ENCODE peak calls at places on chromosomes 11 and 22, in eight cellular contexts. One of them, this sample, is unnamed.

GRCh38 chr22:39349967-39350802 is at the start of gene SYNGR1:
- DNase-seq in stimulated activated CD8-positive, alpha-beta memory T cell treated with anti-CD3 and anti-CD28 coated beads, Interleukin-4, amount 100 ng/mL, for 1 hour: no peak
- DNase-seq in activated T-cell treated with anti-CD3 and anti-CD28 coated beads for 24 hours: no peak
- DNase-seq in hippocampal formation: no peak
- DNase-seq in activated CD8-positive, alpha-beta memory T cell treated with anti-CD3 and anti-CD28 coated beads for 1 hour: no peak
- DNase-seq in fibroblast of pulmonary artery: no peak
- DNase-seq in anterior cingulate cortex: no peak
- DNase-seq in A549: no peak
- DNase-seq in this sample: no peak

GRCh38 chr22:35582861-35583670 is 34.1 kb downstream of the MB start:
- DNase-seq in fibroblast of pulmonary artery: peak
- DNase-seq in activated T-cell treated with anti-CD3 and anti-CD28 coated beads for 24 hours: peak
- DNase-seq in A549: peak
- DNase-seq in hippocampal formation: peak
- DNase-seq in activated CD8-positive, alpha-beta memory T cell treated with anti-CD3 and anti-CD28 coated beads for 1 hour: no peak
- DNase-seq in anterior cingulate cortex: peak
- DNase-seq in stimulated activated CD8-positive, alpha-beta memory T cell treated with anti-CD3 and anti-CD28 coated beads, Interleukin-4, amount 100 ng/mL, for 1 hour: peak
- DNase-seq in this sample: peak

GRCh38 chr22:24033731-24034130 is 22.6 kb downstream of the CABIN1 start:
- DNase-seq in activated T-cell treated with anti-CD3 and anti-CD28 coated beads for 24 hours: no peak
- DNase-seq in activated CD8-positive, alpha-beta memory T cell treated with anti-CD3 and anti-CD28 coated beads for 1 hour: no peak
- DNase-seq in stimulated activated CD8-positive, alpha-beta memory T cell treated with anti-CD3 and anti-CD28 coated beads, Interleukin-4, amount 100 ng/mL, for 1 hour: no peak
- DNase-seq in fibroblast of pulmonary artery: no peak
- DNase-seq in A549: no peak
- DNase-seq in anterior cingulate cortex: no peak
- DNase-seq in hippocampal formation: no peak
- DNase-seq in this sample: no peak

GRCh38 chr11:9615031-9615451 is 41.6 kb downstream of the WEE1 start:
- DNase-seq in activated CD8-positive, alpha-beta memory T cell treated with anti-CD3 and anti-CD28 coated beads for 1 hour: no peak
- DNase-seq in A549: no peak
- DNase-seq in activated T-cell treated with anti-CD3 and anti-CD28 coated beads for 24 hours: no peak
- DNase-seq in anterior cingulate cortex: no peak
- DNase-seq in fibroblast of pulmonary artery: no peak
- DNase-seq in hippocampal formation: no peak
- DNase-seq in stimulated activated CD8-positive, alpha-beta memory T cell treated with anti-CD3 and anti-CD28 coated beads, Interleukin-4, amount 100 ng/mL, for 1 hour: no peak
- DNase-seq in this sample: no peak

GRCh38 chr22:22855617-22856308 is 31.9 kb upstream of the IGLL5 start:
- DNase-seq in activated T-cell treated with anti-CD3 and anti-CD28 coated beads for 24 hours: peak
- DNase-seq in A549: no peak
- DNase-seq in hippocampal formation: no peak
- DNase-seq in fibroblast of pulmonary artery: peak
- DNase-seq in activated CD8-positive, alpha-beta memory T cell treated with anti-CD3 and anti-CD28 coated beads for 1 hour: no peak
- DNase-seq in anterior cingulate cortex: no peak
- DNase-seq in stimulated activated CD8-positive, alpha-beta memory T cell treated with anti-CD3 and anti-CD28 coated beads, Interleukin-4, amount 100 ng/mL, for 1 hour: no peak
- DNase-seq in this sample: no peak

GRCh38 chr11:59981106-59981770 is 17.4 kb downstream of the OOSP4A start:
- DNase-seq in anterior cingulate cortex: no peak
- DNase-seq in hippocampal formation: no peak
- DNase-seq in activated T-cell treated with anti-CD3 and anti-CD28 coated beads for 24 hours: no peak
- DNase-seq in A549: no peak
- DNase-seq in fibroblast of pulmonary artery: no peak
- DNase-seq in activated CD8-positive, alpha-beta memory T cell treated with anti-CD3 and anti-CD28 coated beads for 1 hour: no peak
- DNase-seq in stimulated activated CD8-positive, alpha-beta memory T cell treated with anti-CD3 and anti-CD28 coated beads, Interleukin-4, amount 100 ng/mL, for 1 hour: no peak
- DNase-seq in this sample: no peak

GRCh38 chr22:37781434-37782059 is 26.2 kb upstream of the GCAT start:
- DNase-seq in activated T-cell treated with anti-CD3 and anti-CD28 coated beads for 24 hours: no peak
- DNase-seq in hippocampal formation: no peak
- DNase-seq in fibroblast of pulmonary artery: no peak
- DNase-seq in stimulated activated CD8-positive, alpha-beta memory T cell treated with anti-CD3 and anti-CD28 coated beads, Interleukin-4, amount 100 ng/mL, for 1 hour: no peak
- DNase-seq in activated CD8-positive, alpha-beta memory T cell treated with anti-CD3 and anti-CD28 coated beads for 1 hour: no peak
- DNase-seq in anterior cingulate cortex: no peak
- DNase-seq in A549: peak
- DNase-seq in this sample: no peak

GRCh38 chr22:43996170-43996980 is 27.7 kb upstream of the PARVB start:
- DNase-seq in fibroblast of pulmonary artery: no peak
- DNase-seq in stimulated activated CD8-positive, alpha-beta memory T cell treated with anti-CD3 and anti-CD28 coated beads, Interleukin-4, amount 100 ng/mL, for 1 hour: peak
- DNase-seq in activated T-cell treated with anti-CD3 and anti-CD28 coated beads for 24 hours: peak
- DNase-seq in activated CD8-positive, alpha-beta memory T cell treated with anti-CD3 and anti-CD28 coated beads for 1 hour: peak
- DNase-seq in A549: no peak
- DNase-seq in hippocampal formation: no peak
- DNase-seq in anterior cingulate cortex: no peak
- DNase-seq in this sample: no peak

This sample was measured in LoVo.